ENCODE peak calls at places on chromosomes 7 and 10, in five cellular contexts. One of them, this sample, is unnamed.

GRCh38 chr7:24119852-24120251 is 164.1 kb upstream of the NPY start:
- DNase-seq in lower lobe of right lung: no peak
- DNase-seq in CD8-positive, alpha-beta T cell: no peak
- DNase-seq in left ventricle myocardium inferior: no peak
- DNase-seq in SK-N-SH: no peak
- DNase-seq in this sample: no peak

GRCh38 chr7:157523371-157523765 is 186.6 kb downstream of the DNAJB6 start:
- DNase-seq in CD8-positive, alpha-beta T cell: no peak
- DNase-seq in SK-N-SH: no peak
- DNase-seq in left ventricle myocardium inferior: no peak
- DNase-seq in lower lobe of right lung: no peak
- DNase-seq in this sample: no peak

GRCh38 chr7:25663877-25664276 is 435.6 kb upstream of the NPVF start:
- DNase-seq in lower lobe of right lung: no peak
- DNase-seq in CD8-positive, alpha-beta T cell: no peak
- DNase-seq in left ventricle myocardium inferior: no peak
- DNase-seq in SK-N-SH: no peak
- DNase-seq in this sample: peak; percentile 57

GRCh38 chr7:117044664-117045063 is 91.4 kb downstream of the ST7 start:
- DNase-seq in lower lobe of right lung: no peak
- DNase-seq in SK-N-SH: no peak
- DNase-seq in left ventricle myocardium inferior: no peak
- DNase-seq in CD8-positive, alpha-beta T cell: no peak
- DNase-seq in this sample: no peak

GRCh38 chr7:40243076-40243475 is 108.3 kb downstream of the SUGCT start:
- DNase-seq in CD8-positive, alpha-beta T cell: no peak
- DNase-seq in lower lobe of right lung: no peak
- DNase-seq in SK-N-SH: no peak
- DNase-seq in left ventricle myocardium inferior: no peak
- DNase-seq in this sample: no peak

GRCh38 chr10:57008189-57008588 is 647.1 kb upstream of the ZWINT start:
- DNase-seq in CD8-positive, alpha-beta T cell: no peak
- DNase-seq in SK-N-SH: no peak
- DNase-seq in lower lobe of right lung: no peak
- DNase-seq in left ventricle myocardium inferior: no peak
- DNase-seq in this sample: no peak

GRCh38 chr10:116211682-116212081 is 61.3 kb downstream of the GFRA1 start:
- DNase-seq in lower lobe of right lung: no peak
- DNase-seq in CD8-positive, alpha-beta T cell: no peak
- DNase-seq in SK-N-SH: no peak
- DNase-seq in left ventricle myocardium inferior: no peak
- DNase-seq in this sample: no peak

GRCh38 chr10:115939101-115939815 is 333.7 kb downstream of the GFRA1 start:
- DNase-seq in CD8-positive, alpha-beta T cell: no peak
- DNase-seq in left ventricle myocardium inferior: no peak
- DNase-seq in lower lobe of right lung: no peak
- DNase-seq in SK-N-SH: no peak
- DNase-seq in this sample: no peak

GRCh38 chr10:113052076-113052830 is 102.2 kb downstream of the TCF7L2 start:
- DNase-seq in SK-N-SH: no peak
- DNase-seq in CD8-positive, alpha-beta T cell: no peak
- DNase-seq in lower lobe of right lung: no peak
- DNase-seq in left ventricle myocardium inferior: no peak
- DNase-seq in this sample: no peak

GRCh38 chr10:100747061-100747825 is 1.9 kb downstream of the PAX2 start:
- DNase-seq in CD8-positive, alpha-beta T cell: no peak
- DNase-seq in SK-N-SH: no peak
- DNase-seq in lower lobe of right lung: no peak
- DNase-seq in left ventricle myocardium inferior: no peak
- DNase-seq in this sample: no peak

GRCh38 chr10:8075282-8076260 is 21.1 kb downstream of the GATA3 start:
- DNase-seq in lower lobe of right lung: no peak
- DNase-seq in SK-N-SH: no peak
- DNase-seq in left ventricle myocardium inferior: no peak
- DNase-seq in CD8-positive, alpha-beta T cell: no peak
- DNase-seq in this sample: no peak

GRCh38 chr10:102710604-102711003 is 3.6 kb downstream of the ARL3 start:
- DNase-seq in left ventricle myocardium inferior: no peak
- DNase-seq in CD8-positive, alpha-beta T cell: no peak
- DNase-seq in SK-N-SH: no peak
- DNase-seq in lower lobe of right lung: no peak
- DNase-seq in this sample: no peak

GRCh38 chr7:147483634-147484292 is 1106.8 kb upstream of the C7orf33 start:
- DNase-seq in left ventricle myocardium inferior: no peak
- DNase-seq in CD8-positive, alpha-beta T cell: no peak
- DNase-seq in SK-N-SH: no peak
- DNase-seq in lower lobe of right lung: no peak
- DNase-seq in this sample: no peak

GRCh38 chr7:108598153-108598552 is 28.5 kb downstream of the DNAJB9 start:
- DNase-seq in left ventricle myocardium inferior: no peak
- DNase-seq in CD8-positive, alpha-beta T cell: no peak
- DNase-seq in SK-N-SH: no peak
- DNase-seq in lower lobe of right lung: no peak
- DNase-seq in this sample: no peak

GRCh38 chr7:88449410-88449809 is 142.7 kb upstream of the STEAP4 start:
- DNase-seq in SK-N-SH: no peak
- DNase-seq in CD8-positive, alpha-beta T cell: no peak
- DNase-seq in lower lobe of right lung: no peak
- DNase-seq in left ventricle myocardium inferior: no peak
- DNase-seq in this sample: no peak

GRCh38 chr10:3666525-3667302 is 118.3 kb downstream of the KLF6 start:
- DNase-seq in lower lobe of right lung: peak; percentile 73
- DNase-seq in SK-N-SH: no peak
- DNase-seq in left ventricle myocardium inferior: peak; percentile 39
- DNase-seq in CD8-positive, alpha-beta T cell: peak; percentile 44
- DNase-seq in this sample: no peak

GRCh38 chr7:4753610-4754432 is 21.6 kb upstream of the AP5Z1 start:
- DNase-seq in lower lobe of right lung: peak; percentile 92
- DNase-seq in SK-N-SH: peak; percentile 95
- DNase-seq in CD8-positive, alpha-beta T cell: peak; percentile 86
- DNase-seq in left ventricle myocardium inferior: peak; percentile 79
- DNase-seq in this sample: peak; percentile 57

GRCh38 chr7:154583454-154583853 is 419.5 kb downstream of the PAXIP1 start:
- DNase-seq in lower lobe of right lung: no peak
- DNase-seq in left ventricle myocardium inferior: no peak
- DNase-seq in SK-N-SH: no peak
- DNase-seq in CD8-positive, alpha-beta T cell: no peak
- DNase-seq in this sample: no peak

GRCh38 chr7:80309971-80310549 is 175.4 kb downstream of the GNAI1 start:
- DNase-seq in lower lobe of right lung: no peak
- DNase-seq in CD8-positive, alpha-beta T cell: no peak
- DNase-seq in left ventricle myocardium inferior: no peak
- DNase-seq in SK-N-SH: no peak
- DNase-seq in this sample: peak; percentile 27

GRCh38 chr10:73408978-73409521 is 4.8 kb downstream of the ANXA7 start:
- DNase-seq in left ventricle myocardium inferior: no peak
- DNase-seq in SK-N-SH: no peak
- DNase-seq in CD8-positive, alpha-beta T cell: no peak
- DNase-seq in lower lobe of right lung: no peak
- DNase-seq in this sample: no peak

GRCh38 chr7:66146701-66147100 is 32.1 kb downstream of the CRCP start:
- DNase-seq in lower lobe of right lung: no peak
- DNase-seq in SK-N-SH: peak; percentile 79
- DNase-seq in CD8-positive, alpha-beta T cell: no peak
- DNase-seq in left ventricle myocardium inferior: no peak
- DNase-seq in this sample: no peak

GRCh38 chr7:122429926-122430325 is 125.4 kb upstream of the FEZF1 start:
- DNase-seq in left ventricle myocardium inferior: no peak
- DNase-seq in lower lobe of right lung: no peak
- DNase-seq in SK-N-SH: no peak
- DNase-seq in CD8-positive, alpha-beta T cell: no peak
- DNase-seq in this sample: no peak

GRCh38 chr7:142856565-142857245 is 1.8 kb downstream of the EPHB6 start:
- DNase-seq in SK-N-SH: no peak
- DNase-seq in lower lobe of right lung: no peak
- DNase-seq in left ventricle myocardium inferior: no peak
- DNase-seq in CD8-positive, alpha-beta T cell: no peak
- DNase-seq in this sample: no peak

GRCh38 chr10:101223274-101224059 is 5.8 kb downstream of the LBX1 start:
- DNase-seq in left ventricle myocardium inferior: no peak
- DNase-seq in CD8-positive, alpha-beta T cell: no peak
- DNase-seq in lower lobe of right lung: no peak
- DNase-seq in SK-N-SH: peak; percentile 48
- DNase-seq in this sample: no peak

GRCh38 chr7:128099204-128099671 is 68.0 kb upstream of the LRRC4 start:
- DNase-seq in SK-N-SH: no peak
- DNase-seq in CD8-positive, alpha-beta T cell: no peak
- DNase-seq in lower lobe of right lung: no peak
- DNase-seq in left ventricle myocardium inferior: no peak
- DNase-seq in this sample: no peak

DNA sequence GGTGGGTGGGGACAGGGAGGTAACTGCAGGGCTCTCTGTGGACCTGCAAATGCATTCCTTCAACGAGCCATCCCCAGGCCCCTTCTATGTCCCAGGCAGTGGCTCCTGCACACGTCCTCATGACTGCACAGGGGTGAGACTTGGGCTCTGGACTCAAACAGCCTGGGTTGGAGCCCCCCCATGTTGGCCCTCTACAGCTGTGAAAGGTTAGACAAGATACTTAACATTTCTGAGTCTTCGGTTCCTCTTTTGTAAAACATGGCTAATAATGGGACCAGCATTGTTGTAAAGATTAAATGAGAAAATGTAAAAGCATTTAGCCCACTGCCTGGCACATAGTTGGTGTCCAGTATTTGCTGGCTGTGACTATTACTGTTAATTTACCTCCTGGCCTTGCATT is 41.8 kb downstream of the CHST3 start:
- DNase-seq in lower lobe of right lung: no peak
- DNase-seq in SK-N-SH: no peak
- DNase-seq in CD8-positive, alpha-beta T cell: no peak
- DNase-seq in left ventricle myocardium inferior: no peak
- DNase-seq in this sample: no peak
- H3K27ac ChIP-seq in lower lobe of right lung: no peak overlapping the region
- H3K27ac ChIP-seq in SK-N-SH: no peak overlapping the region
- H3K27ac ChIP-seq in CD8-positive, alpha-beta T cell: no peak overlapping the region
- H3K27ac ChIP-seq in left ventricle myocardium inferior: peak overlapping the region; percentile 58
- H3K27ac ChIP-seq in this sample: no peak overlapping the region

GRCh38 chr10:87058171-87058570 is 36.5 kb downstream of the GLUD1 start:
- DNase-seq in CD8-positive, alpha-beta T cell: no peak
- DNase-seq in lower lobe of right lung: no peak
- DNase-seq in SK-N-SH: no peak
- DNase-seq in left ventricle myocardium inferior: no peak
- DNase-seq in this sample: no peak

GRCh38 chr10:87059401-87059800 is 35.2 kb downstream of the GLUD1 start:
- DNase-seq in CD8-positive, alpha-beta T cell: no peak
- DNase-seq in SK-N-SH: no peak
- DNase-seq in lower lobe of right lung: no peak
- DNase-seq in left ventricle myocardium inferior: no peak
- DNase-seq in this sample: no peak

GRCh38 chr10:87053121-87053520 is 33.0 kb downstream of the FAM25A start:
- DNase-seq in SK-N-SH: peak; percentile 59
- DNase-seq in CD8-positive, alpha-beta T cell: no peak
- DNase-seq in lower lobe of right lung: no peak
- DNase-seq in left ventricle myocardium inferior: peak; percentile 37
- DNase-seq in this sample: peak; percentile 8

GRCh38 chr10:87053577-87054181 is 33.6 kb downstream of the FAM25A start:
- DNase-seq in left ventricle myocardium inferior: no peak
- DNase-seq in SK-N-SH: peak; percentile 33
- DNase-seq in lower lobe of right lung: no peak
- DNase-seq in CD8-positive, alpha-beta T cell: no peak
- DNase-seq in this sample: no peak

GRCh38 chr10:87054373-87055295 is 34.5 kb downstream of the FAM25A start:
- DNase-seq in SK-N-SH: peak; percentile 21
- DNase-seq in left ventricle myocardium inferior: no peak
- DNase-seq in CD8-positive, alpha-beta T cell: no peak
- DNase-seq in lower lobe of right lung: no peak
- DNase-seq in this sample: peak; percentile 72
- TF ChIP-seq CTCF in SK-N-SH: peak; percentile 23
- TF ChIP-seq CTCF in left ventricle myocardium inferior: no peak
- TF ChIP-seq CTCF in CD8-positive, alpha-beta T cell: no peak
- TF ChIP-seq CTCF in lower lobe of right lung: peak; percentile 17
- TF ChIP-seq CTCF in this sample: peak; percentile 62

GRCh38 chr7:77426521-77427051 is 10.4 kb upstream of the GSAP start:
- DNase-seq in SK-N-SH: no peak
- DNase-seq in lower lobe of right lung: no peak
- DNase-seq in left ventricle myocardium inferior: no peak
- DNase-seq in CD8-positive, alpha-beta T cell: no peak
- DNase-seq in this sample: peak; percentile 49
- H3K27ac ChIP-seq in SK-N-SH: peak overlapping the region; percentile 53
- H3K27ac ChIP-seq in lower lobe of right lung: peak overlapping the region; percentile 80
- H3K27ac ChIP-seq in left ventricle myocardium inferior: peak overlapping the region; percentile 52
- H3K27ac ChIP-seq in CD8-positive, alpha-beta T cell: no peak overlapping the region
- H3K27ac ChIP-seq in this sample: peak overlapping the region; percentile 83

GRCh38 chr7:7349156-7349555 is 166.8 kb downstream of the C1GALT1 start:
- DNase-seq in SK-N-SH: no peak
- DNase-seq in left ventricle myocardium inferior: no peak
- DNase-seq in CD8-positive, alpha-beta T cell: no peak
- DNase-seq in lower lobe of right lung: no peak
- DNase-seq in this sample: no peak

GRCh38 chr7:7351156-7351555 is 168.8 kb downstream of the C1GALT1 start:
- DNase-seq in SK-N-SH: no peak
- DNase-seq in left ventricle myocardium inferior: no peak
- DNase-seq in lower lobe of right lung: no peak
- DNase-seq in CD8-positive, alpha-beta T cell: no peak
- DNase-seq in this sample: no peak

GRCh38 chr7:7354674-7355073 is 172.3 kb downstream of the C1GALT1 start:
- DNase-seq in CD8-positive, alpha-beta T cell: no peak
- DNase-seq in left ventricle myocardium inferior: no peak
- DNase-seq in lower lobe of right lung: no peak
- DNase-seq in SK-N-SH: no peak
- DNase-seq in this sample: no peak

GRCh38 chr7:7351832-7352231 is 169.5 kb downstream of the C1GALT1 start:
- DNase-seq in CD8-positive, alpha-beta T cell: no peak
- DNase-seq in lower lobe of right lung: no peak
- DNase-seq in left ventricle myocardium inferior: no peak
- DNase-seq in SK-N-SH: no peak
- DNase-seq in this sample: no peak

DNA sequence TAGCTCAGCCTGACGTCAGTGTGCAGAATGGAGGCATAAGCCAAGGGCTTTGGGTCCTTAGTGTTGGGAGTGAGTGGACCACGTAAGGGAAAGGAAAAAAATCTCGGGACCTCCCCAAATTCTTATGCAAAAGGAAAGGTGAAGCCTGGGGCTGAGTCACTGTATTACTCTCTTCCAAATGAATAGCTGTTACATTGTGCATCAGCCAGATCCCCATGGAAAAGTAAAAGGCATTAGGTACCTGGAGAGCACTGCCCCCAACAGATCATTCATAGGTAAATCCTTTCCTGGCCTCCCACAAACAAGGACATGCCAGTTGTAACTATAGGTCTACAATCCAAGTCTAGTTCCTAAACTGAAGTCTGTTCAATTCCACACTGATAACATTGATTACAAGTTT is 170.5 kb downstream of the C1GALT1 start:
- DNase-seq in SK-N-SH: no peak
- DNase-seq in lower lobe of right lung: no peak
- DNase-seq in left ventricle myocardium inferior: no peak
- DNase-seq in CD8-positive, alpha-beta T cell: no peak
- DNase-seq in this sample: no peak
- TF ChIP-seq CTCF in SK-N-SH: no peak
- TF ChIP-seq CTCF in lower lobe of right lung: no peak
- TF ChIP-seq CTCF in left ventricle myocardium inferior: no peak
- TF ChIP-seq CTCF in CD8-positive, alpha-beta T cell: no peak
- TF ChIP-seq CTCF in this sample: no peak